ENCODE peak calls at places on chromosomes 2 and 18, in five cellular contexts. One of them, this sample, is unnamed.
A peak's percentile ranks its signal among the peaks of the same experiment; 100 is the strongest.

GRCh38 chr2:52956766-52957165 is 810.8 kb upstream of the CHAC2 start:
- DNase-seq in A549: no peak
- DNase-seq in DND-41: no peak
- DNase-seq in tibial artery: no peak
- DNase-seq in endodermal cell: no peak
- DNase-seq in this sample: no peak

GRCh38 chr2:42446503-42447271 is 47.1 kb downstream of the KCNG3 start:
- DNase-seq in A549: no peak
- DNase-seq in DND-41: no peak
- DNase-seq in tibial artery: no peak
- DNase-seq in endodermal cell: no peak
- DNase-seq in this sample: no peak

GRCh38 chr2:101991731-101992145 is at the start of gene IL1R2:
- DNase-seq in A549: no peak
- DNase-seq in DND-41: no peak
- DNase-seq in tibial artery: peak; percentile 32
- DNase-seq in endodermal cell: no peak
- DNase-seq in this sample: no peak

GRCh38 chr18:52677991-52678390 is 338.0 kb downstream of the DCC start:
- DNase-seq in A549: no peak
- DNase-seq in DND-41: no peak
- DNase-seq in tibial artery: no peak
- DNase-seq in endodermal cell: no peak
- DNase-seq in this sample: no peak

GRCh38 chr18:49021076-49021432 is 70.3 kb upstream of the SMAD7 start:
- DNase-seq in A549: no peak
- DNase-seq in DND-41: no peak
- DNase-seq in tibial artery: no peak
- DNase-seq in endodermal cell: no peak
- DNase-seq in this sample: no peak

GRCh38 chr2:36393738-36394256 is 38.2 kb downstream of the CRIM1 start:
- DNase-seq in A549: no peak
- DNase-seq in DND-41: no peak
- DNase-seq in tibial artery: no peak
- DNase-seq in endodermal cell: no peak
- DNase-seq in this sample: no peak

GRCh38 chr2:151695778-151696177 is 38.5 kb downstream of the NEB start:
- DNase-seq in A549: no peak
- DNase-seq in DND-41: no peak
- DNase-seq in tibial artery: no peak
- DNase-seq in endodermal cell: no peak
- DNase-seq in this sample: no peak

GRCh38 chr2:216006164-216006663 is 7.1 kb downstream of the MREG start:
- DNase-seq in A549: peak; percentile 24
- DNase-seq in DND-41: no peak
- DNase-seq in tibial artery: no peak
- DNase-seq in endodermal cell: peak; percentile 87
- DNase-seq in this sample: peak; percentile 91

GRCh38 chr2:2747797-2748301 is 416.8 kb upstream of the MYT1L start:
- DNase-seq in A549: no peak
- DNase-seq in DND-41: no peak
- DNase-seq in tibial artery: no peak
- DNase-seq in endodermal cell: no peak
- DNase-seq in this sample: no peak

GRCh38 chr18:21706386-21706865 is 1.9 kb upstream of the ABHD3 start:
- DNase-seq in A549: no peak
- DNase-seq in DND-41: no peak
- DNase-seq in tibial artery: no peak
- DNase-seq in endodermal cell: no peak
- DNase-seq in this sample: no peak

GRCh38 chr18:21702602-21703001 is 2.0 kb downstream of the ABHD3 start:
- DNase-seq in A549: no peak
- DNase-seq in DND-41: no peak
- DNase-seq in tibial artery: no peak
- DNase-seq in endodermal cell: no peak
- DNase-seq in this sample: no peak

GRCh38 chr18:21701621-21702020 is 3.0 kb downstream of the ABHD3 start:
- DNase-seq in A549: no peak
- DNase-seq in DND-41: no peak
- DNase-seq in tibial artery: no peak
- DNase-seq in endodermal cell: no peak
- DNase-seq in this sample: no peak

GRCh38 chr18:21703241-21703820 is 1.2 kb downstream of the ABHD3 start:
- DNase-seq in A549: no peak
- DNase-seq in DND-41: peak; percentile 38
- DNase-seq in tibial artery: no peak
- DNase-seq in endodermal cell: peak; percentile 63
- DNase-seq in this sample: no peak

GRCh38 chr18:21704603-21705364 is at the start of gene ABHD3:
- DNase-seq in A549: peak; percentile 85
- DNase-seq in DND-41: peak; percentile 93
- DNase-seq in tibial artery: peak; percentile 92
- DNase-seq in endodermal cell: peak; percentile 96
- DNase-seq in this sample: peak; percentile 90
- TF ChIP-seq CTCF in A549: no peak
- TF ChIP-seq CTCF in DND-41: peak; percentile 47
- TF ChIP-seq CTCF in tibial artery: peak; percentile 66
- TF ChIP-seq CTCF in endodermal cell: peak; percentile 54
- TF ChIP-seq CTCF in this sample: peak; percentile 22

GRCh38 chr2:171629113-171629512 is 58.2 kb upstream of the DYNC1I2 start:
- DNase-seq in A549: no peak
- DNase-seq in DND-41: no peak
- DNase-seq in tibial artery: no peak
- DNase-seq in endodermal cell: no peak
- DNase-seq in this sample: no peak

GRCh38 chr2:171625013-171625412 is 62.3 kb upstream of the DYNC1I2 start:
- DNase-seq in A549: no peak
- DNase-seq in DND-41: no peak
- DNase-seq in tibial artery: no peak
- DNase-seq in endodermal cell: no peak
- DNase-seq in this sample: no peak

GRCh38 chr2:171626949-171627348 is 60.3 kb upstream of the DYNC1I2 start:
- DNase-seq in A549: no peak
- DNase-seq in DND-41: no peak
- DNase-seq in tibial artery: no peak
- DNase-seq in endodermal cell: no peak
- DNase-seq in this sample: no peak

GRCh38 chr2:171630812-171631626 is 56.2 kb upstream of the DYNC1I2 start:
- DNase-seq in A549: peak; percentile 40
- DNase-seq in DND-41: peak; percentile 12
- DNase-seq in tibial artery: no peak
- DNase-seq in endodermal cell: no peak
- DNase-seq in this sample: no peak

DNA sequence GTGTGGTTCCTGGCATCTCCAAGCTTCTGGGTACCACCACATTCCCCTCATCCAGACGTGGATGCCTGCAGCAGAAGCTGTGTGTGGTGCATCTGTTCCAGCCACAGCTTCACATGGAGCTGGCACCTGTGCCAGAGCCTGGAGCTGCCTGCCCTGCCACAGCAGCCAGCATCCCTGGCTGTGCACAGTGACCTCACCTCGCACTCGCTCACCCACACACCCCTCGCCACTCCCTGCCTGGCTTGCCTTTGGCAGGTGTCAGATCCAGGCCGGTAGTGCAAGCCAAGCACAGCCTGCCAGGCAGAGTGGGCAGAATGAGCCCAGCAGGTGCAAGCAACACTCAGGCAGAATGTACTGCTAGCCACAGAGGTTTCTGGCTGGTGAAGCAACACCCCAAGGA is 59.9 kb upstream of the DYNC1I2 start:
- DNase-seq in A549: no peak
- DNase-seq in DND-41: no peak
- DNase-seq in tibial artery: no peak
- DNase-seq in endodermal cell: no peak
- DNase-seq in this sample: no peak
- H3K9me3 ChIP-seq in A549: peaks cover 44% of the 10 kb centered on the region
- H3K9me3 ChIP-seq in DND-41: peaks cover 37% of the 10 kb centered on the region
- H3K9me3 ChIP-seq in tibial artery: no peaks in the 10 kb centered on the region
- H3K9me3 ChIP-seq in endodermal cell: peaks cover 47% of the 10 kb centered on the region
- H3K9me3 ChIP-seq in this sample: no peaks in the 10 kb centered on the region

GRCh38 chr2:241270531-241270930 is 44.9 kb downstream of the HDLBP start:
- DNase-seq in A549: no peak
- DNase-seq in DND-41: no peak
- DNase-seq in tibial artery: no peak
- DNase-seq in endodermal cell: no peak
- DNase-seq in this sample: no peak

GRCh38 chr2:241271641-241272297 is 43.7 kb downstream of the HDLBP start:
- DNase-seq in A549: peak; percentile 77
- DNase-seq in DND-41: no peak
- DNase-seq in tibial artery: peak; percentile 92
- DNase-seq in endodermal cell: peak; percentile 74
- DNase-seq in this sample: no peak

GRCh38 chr2:241268716-241269445 is 46.6 kb downstream of the HDLBP start:
- DNase-seq in A549: peak; percentile 12
- DNase-seq in DND-41: no peak
- DNase-seq in tibial artery: no peak
- DNase-seq in endodermal cell: no peak
- DNase-seq in this sample: no peak

GRCh38 chr2:241268306-241268705 is 47.2 kb downstream of the HDLBP start:
- DNase-seq in A549: no peak
- DNase-seq in DND-41: no peak
- DNase-seq in tibial artery: no peak
- DNase-seq in endodermal cell: peak; percentile 35
- DNase-seq in this sample: no peak

GRCh38 chr2:241269707-241270520 is 45.6 kb downstream of the HDLBP start:
- DNase-seq in A549: no peak
- DNase-seq in DND-41: no peak
- DNase-seq in tibial artery: no peak
- DNase-seq in endodermal cell: no peak
- DNase-seq in this sample: no peak
- H3K27ac ChIP-seq in A549: no peak overlapping the region
- H3K27ac ChIP-seq in DND-41: no peak overlapping the region
- H3K27ac ChIP-seq in tibial artery: no peak overlapping the region
- H3K27ac ChIP-seq in endodermal cell: no peak overlapping the region
- H3K27ac ChIP-seq in this sample: no peak overlapping the region

GRCh38 chr18:1499265-1499664 is 594.6 kb downstream of the ADCYAP1 start:
- DNase-seq in A549: no peak
- DNase-seq in DND-41: no peak
- DNase-seq in tibial artery: no peak
- DNase-seq in endodermal cell: no peak
- DNase-seq in this sample: no peak
- TF ChIP-seq CTCF in A549: no peak
- TF ChIP-seq CTCF in DND-41: peak; percentile 19
- TF ChIP-seq CTCF in tibial artery: no peak
- TF ChIP-seq CTCF in endodermal cell: peak; percentile 44
- TF ChIP-seq CTCF in this sample: peak; percentile 39

GRCh38 chr2:168541887-168542286 is 85.8 kb downstream of the CERS6 start:
- DNase-seq in A549: no peak
- DNase-seq in DND-41: no peak
- DNase-seq in tibial artery: no peak
- DNase-seq in endodermal cell: no peak
- DNase-seq in this sample: no peak

GRCh38 chr2:168536925-168537466 is 80.9 kb downstream of the CERS6 start:
- DNase-seq in A549: no peak
- DNase-seq in DND-41: no peak
- DNase-seq in tibial artery: no peak
- DNase-seq in endodermal cell: no peak
- DNase-seq in this sample: no peak

GRCh38 chr2:168538534-168538933 is 82.5 kb downstream of the CERS6 start:
- DNase-seq in A549: no peak
- DNase-seq in DND-41: no peak
- DNase-seq in tibial artery: no peak
- DNase-seq in endodermal cell: no peak
- DNase-seq in this sample: no peak

GRCh38 chr2:168538133-168538532 is 82.1 kb downstream of the CERS6 start:
- DNase-seq in A549: no peak
- DNase-seq in DND-41: no peak
- DNase-seq in tibial artery: no peak
- DNase-seq in endodermal cell: no peak
- DNase-seq in this sample: no peak

GRCh38 chr2:168539945-168540344 is 83.9 kb downstream of the CERS6 start:
- DNase-seq in A549: no peak
- DNase-seq in DND-41: no peak
- DNase-seq in tibial artery: no peak
- DNase-seq in endodermal cell: no peak
- DNase-seq in this sample: no peak
- H3K9me3 ChIP-seq in A549: no peaks in the 10 kb centered on the region
- H3K9me3 ChIP-seq in DND-41: peaks cover 25% of the 10 kb centered on the region
- H3K9me3 ChIP-seq in tibial artery: no peaks in the 10 kb centered on the region
- H3K9me3 ChIP-seq in endodermal cell: peaks cover 18% of the 10 kb centered on the region
- H3K9me3 ChIP-seq in this sample: peaks cover 6% of the 10 kb centered on the region

GRCh38 chr2:26764078-26764887 is at the start of gene SLC35F6:
- DNase-seq in A549: peak; percentile 86
- DNase-seq in DND-41: peak; percentile 82
- DNase-seq in tibial artery: peak; percentile 76
- DNase-seq in endodermal cell: peak; percentile 91
- DNase-seq in this sample: no peak
- H3K27ac ChIP-seq in A549: peak within 1 kb of the TSS; percentile 95
- H3K27ac ChIP-seq in DND-41: peak within 1 kb of the TSS; percentile 88
- H3K27ac ChIP-seq in tibial artery: peak within 1 kb of the TSS; percentile 93
- H3K27ac ChIP-seq in endodermal cell: no peak within 1 kb of the TSS
- H3K27ac ChIP-seq in this sample: peak within 1 kb of the TSS; percentile 45

GRCh38 chr18:51643483-51643882 is 446.0 kb upstream of the MEX3C start:
- DNase-seq in A549: no peak
- DNase-seq in DND-41: no peak
- DNase-seq in tibial artery: no peak
- DNase-seq in endodermal cell: no peak
- DNase-seq in this sample: no peak

GRCh38 chr18:51651761-51652160 is 454.3 kb upstream of the MEX3C start:
- DNase-seq in A549: no peak
- DNase-seq in DND-41: no peak
- DNase-seq in tibial artery: no peak
- DNase-seq in endodermal cell: no peak
- DNase-seq in this sample: no peak

GRCh38 chr18:51647942-51648341 is 450.5 kb upstream of the MEX3C start:
- DNase-seq in A549: no peak
- DNase-seq in DND-41: no peak
- DNase-seq in tibial artery: no peak
- DNase-seq in endodermal cell: no peak
- DNase-seq in this sample: no peak

GRCh38 chr18:51645607-51646006 is 448.1 kb upstream of the MEX3C start:
- DNase-seq in A549: no peak
- DNase-seq in DND-41: no peak
- DNase-seq in tibial artery: no peak
- DNase-seq in endodermal cell: no peak
- DNase-seq in this sample: no peak

DNA sequence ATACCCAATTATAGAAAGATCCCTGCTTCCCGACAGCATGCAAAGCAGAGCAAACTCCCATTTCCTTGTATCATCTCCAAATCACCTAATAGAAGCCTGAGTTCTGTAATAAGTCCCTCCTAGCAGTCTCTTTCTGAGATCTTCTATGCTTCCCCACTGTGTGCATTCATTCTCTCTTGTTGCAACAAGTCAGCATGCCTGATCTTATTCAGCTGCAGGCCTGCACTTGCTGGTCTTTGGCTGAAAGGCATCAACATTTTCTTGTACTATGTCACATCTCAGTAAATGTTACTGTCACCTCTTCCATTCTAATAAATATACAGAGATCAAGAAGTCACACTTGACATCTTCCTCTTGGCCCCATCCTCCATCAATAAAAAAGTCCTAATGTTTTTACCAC is 449.9 kb upstream of the MEX3C start:
- DNase-seq in A549: no peak
- DNase-seq in DND-41: no peak
- DNase-seq in tibial artery: no peak
- DNase-seq in endodermal cell: no peak
- DNase-seq in this sample: no peak
- TF ChIP-seq CTCF in A549: no peak
- TF ChIP-seq CTCF in DND-41: no peak
- TF ChIP-seq CTCF in tibial artery: no peak
- TF ChIP-seq CTCF in endodermal cell: no peak
- TF ChIP-seq CTCF in this sample: no peak

This sample was measured in RWPE2.